ENCODE peak calls at places on chromosomes 5 and 9, in five cellular contexts. A, V, X, R and T are unnamed samples.

GRCh38 chr5:176463113-176463764 is 15.1 kb downstream of the FAF2 start:
- DNase-seq in A (no peak), V (no peak), X (no peak), R (no peak), T (no peak)

GRCh38 chr9:14218253-14218652 is 95.7 kb downstream of the NFIB start:
- DNase-seq in A (no peak), V (no peak), X (no peak), R (no peak), T (no peak)

GRCh38 chr5:140020601-140021177 is 22.4 kb downstream of the NRG2 start:
- DNase-seq in A (no peak), V (no peak), X (no peak), R (no peak), T (no peak)

GRCh38 chr5:147467973-147468508 is 41.8 kb downstream of the DPYSL3 start:
- DNase-seq in A (no peak), V (no peak), X (no peak), R (no peak), T (no peak)

GRCh38 chr9:35708146-35708545 is 18.4 kb upstream of the TPM2 start:
- DNase-seq in A (no peak), V (no peak), X (no peak), R (no peak), T (no peak)

GRCh38 chr5:141680751-141681201 is 1.3 kb downstream of the ARAP3 start:
- DNase-seq in A (no peak), V (peak), X (no peak), R (no peak), T (no peak)

GRCh38 chr9:134396258-134396742 is 70.0 kb downstream of the RXRA start:
- DNase-seq in A (no peak), V (no peak), X (no peak), R (no peak), T (no peak)

GRCh38 chr5:172380261-172380991 is 73.9 kb downstream of the SH3PXD2B start:
- DNase-seq in A (no peak), V (no peak), X (no peak), R (no peak), T (no peak)

GRCh38 chr5:91245871-91246270 is 137.2 kb downstream of the ARRDC3 start:
- DNase-seq in A (no peak), V (no peak), X (no peak), R (no peak), T (no peak)

GRCh38 chr9:93183663-93184438 is at the start of gene WNK2:
- DNase-seq in A (no peak), V (peak), X (no peak), R (peak), T (no peak)